ENCODE peak calls at places on chromosomes 11 and 22, in nine cellular contexts. One of them, this sample, is unnamed.

GRCh38 chr11:120063686-120064340 is 74.1 kb downstream of the TRIM29 start:
- DNase-seq in GM12891: no peak
- DNase-seq in GM23248: no peak
- DNase-seq in nephron progenitor cell: no peak
- DNase-seq in astrocyte of the cerebellum: no peak
- DNase-seq in Calu3: no peak
- DNase-seq in HTR-8/SVneo: no peak
- DNase-seq in OCI-M1: no peak
- DNase-seq in mesendoderm: no peak
- DNase-seq in this sample: no peak

GRCh38 chr11:20021771-20022362 is 138.4 kb downstream of the DBX1 start:
- DNase-seq in GM12891: no peak
- DNase-seq in GM23248: no peak
- DNase-seq in nephron progenitor cell: no peak
- DNase-seq in astrocyte of the cerebellum: no peak
- DNase-seq in Calu3: peak; percentile 41
- DNase-seq in HTR-8/SVneo: no peak
- DNase-seq in OCI-M1: no peak
- DNase-seq in mesendoderm: no peak
- DNase-seq in this sample: no peak

GRCh38 chr22:36180038-36180880 is 19.7 kb upstream of the APOL3 start:
- DNase-seq in GM12891: peak; percentile 71
- DNase-seq in GM23248: peak; percentile 81
- DNase-seq in nephron progenitor cell: peak; percentile 84
- DNase-seq in astrocyte of the cerebellum: peak; percentile 33
- DNase-seq in Calu3: peak; percentile 87
- DNase-seq in HTR-8/SVneo: peak; percentile 60
- DNase-seq in OCI-M1: peak; percentile 84
- DNase-seq in mesendoderm: peak; percentile 75
- DNase-seq in this sample: no peak

GRCh38 chr22:23315341-23315917 is 135.1 kb downstream of the BCR start:
- DNase-seq in GM12891: peak; percentile 46
- DNase-seq in GM23248: peak; percentile 64
- DNase-seq in nephron progenitor cell: peak; percentile 82
- DNase-seq in astrocyte of the cerebellum: peak; percentile 20
- DNase-seq in Calu3: peak; percentile 68
- DNase-seq in HTR-8/SVneo: no peak
- DNase-seq in OCI-M1: peak; percentile 93
- DNase-seq in mesendoderm: peak; percentile 58
- DNase-seq in this sample: no peak

GRCh38 chr11:112610996-112611795 is 350.0 kb upstream of the NCAM1 start:
- DNase-seq in GM12891: no peak
- DNase-seq in GM23248: peak; percentile 27
- DNase-seq in nephron progenitor cell: no peak
- DNase-seq in astrocyte of the cerebellum: no peak
- DNase-seq in Calu3: no peak
- DNase-seq in HTR-8/SVneo: no peak
- DNase-seq in OCI-M1: no peak
- DNase-seq in mesendoderm: no peak
- DNase-seq in this sample: no peak

GRCh38 chr11:78289547-78290292 is 101.0 kb downstream of the USP35 start:
- DNase-seq in GM12891: no peak
- DNase-seq in GM23248: no peak
- DNase-seq in nephron progenitor cell: no peak
- DNase-seq in astrocyte of the cerebellum: no peak
- DNase-seq in Calu3: no peak
- DNase-seq in HTR-8/SVneo: no peak
- DNase-seq in OCI-M1: peak; percentile 97
- DNase-seq in mesendoderm: no peak
- DNase-seq in this sample: no peak

GRCh38 chr11:131137046-131137445 is 220.8 kb upstream of the SNX19 start:
- DNase-seq in GM12891: no peak
- DNase-seq in GM23248: no peak
- DNase-seq in nephron progenitor cell: no peak
- DNase-seq in astrocyte of the cerebellum: no peak
- DNase-seq in Calu3: no peak
- DNase-seq in HTR-8/SVneo: no peak
- DNase-seq in OCI-M1: no peak
- DNase-seq in mesendoderm: no peak
- DNase-seq in this sample: no peak

GRCh38 chr11:100328626-100329340 is 358.3 kb upstream of the ARHGAP42 start:
- DNase-seq in GM12891: no peak
- DNase-seq in GM23248: no peak
- DNase-seq in nephron progenitor cell: no peak
- DNase-seq in astrocyte of the cerebellum: no peak
- DNase-seq in Calu3: no peak
- DNase-seq in HTR-8/SVneo: peak; percentile 22
- DNase-seq in OCI-M1: no peak
- DNase-seq in mesendoderm: peak; percentile 42
- DNase-seq in this sample: no peak

GRCh38 chr11:32987851-32988250 is 27.8 kb upstream of the DEPDC7 start:
- DNase-seq in GM12891: no peak
- DNase-seq in GM23248: no peak
- DNase-seq in nephron progenitor cell: no peak
- DNase-seq in astrocyte of the cerebellum: no peak
- DNase-seq in Calu3: no peak
- DNase-seq in HTR-8/SVneo: no peak
- DNase-seq in OCI-M1: no peak
- DNase-seq in mesendoderm: peak; percentile 31
- DNase-seq in this sample: no peak

GRCh38 chr11:15665368-15665871 is 550.7 kb downstream of the INSC start:
- DNase-seq in GM12891: no peak
- DNase-seq in GM23248: no peak
- DNase-seq in nephron progenitor cell: no peak
- DNase-seq in astrocyte of the cerebellum: no peak
- DNase-seq in Calu3: no peak
- DNase-seq in HTR-8/SVneo: no peak
- DNase-seq in OCI-M1: no peak
- DNase-seq in mesendoderm: no peak
- DNase-seq in this sample: no peak

GRCh38 chr11:27427183-27427980 is 45.2 kb downstream of the LGR4 start:
- DNase-seq in GM12891: no peak
- DNase-seq in GM23248: peak; percentile 70
- DNase-seq in nephron progenitor cell: no peak
- DNase-seq in astrocyte of the cerebellum: no peak
- DNase-seq in Calu3: no peak
- DNase-seq in HTR-8/SVneo: peak; percentile 19
- DNase-seq in OCI-M1: no peak
- DNase-seq in mesendoderm: peak; percentile 73
- DNase-seq in this sample: peak; percentile 33

GRCh38 chr11:83493034-83493433 is 206.9 kb upstream of the CCDC90B start:
- DNase-seq in GM12891: no peak
- DNase-seq in GM23248: no peak
- DNase-seq in nephron progenitor cell: no peak
- DNase-seq in astrocyte of the cerebellum: no peak
- DNase-seq in Calu3: no peak
- DNase-seq in HTR-8/SVneo: no peak
- DNase-seq in OCI-M1: no peak
- DNase-seq in mesendoderm: no peak
- DNase-seq in this sample: no peak

GRCh38 chr11:127873478-127873877 is 713.9 kb downstream of the ETS1 start:
- DNase-seq in GM12891: no peak
- DNase-seq in GM23248: no peak
- DNase-seq in nephron progenitor cell: no peak
- DNase-seq in astrocyte of the cerebellum: no peak
- DNase-seq in Calu3: no peak
- DNase-seq in HTR-8/SVneo: no peak
- DNase-seq in OCI-M1: no peak
- DNase-seq in mesendoderm: no peak
- DNase-seq in this sample: no peak

GRCh38 chr11:65590240-65590738 is 5.3 kb downstream of the KCNK7 start:
- DNase-seq in GM12891: no peak
- DNase-seq in GM23248: no peak
- DNase-seq in nephron progenitor cell: no peak
- DNase-seq in astrocyte of the cerebellum: no peak
- DNase-seq in Calu3: no peak
- DNase-seq in HTR-8/SVneo: no peak
- DNase-seq in OCI-M1: no peak
- DNase-seq in mesendoderm: no peak
- DNase-seq in this sample: no peak

GRCh38 chr22:43090130-43090789 is 1.1 kb upstream of the TTLL1 start:
- DNase-seq in GM12891: peak; percentile 61
- DNase-seq in GM23248: peak; percentile 95
- DNase-seq in nephron progenitor cell: no peak
- DNase-seq in astrocyte of the cerebellum: peak; percentile 73
- DNase-seq in Calu3: peak; percentile 60
- DNase-seq in HTR-8/SVneo: peak; percentile 75
- DNase-seq in OCI-M1: peak; percentile 95
- DNase-seq in mesendoderm: peak; percentile 52
- DNase-seq in this sample: peak; percentile 50

GRCh38 chr11:115941481-115941993 is 437.3 kb upstream of the CADM1 start:
- DNase-seq in GM12891: no peak
- DNase-seq in GM23248: no peak
- DNase-seq in nephron progenitor cell: no peak
- DNase-seq in astrocyte of the cerebellum: peak; percentile 97
- DNase-seq in Calu3: peak; percentile 55
- DNase-seq in HTR-8/SVneo: peak; percentile 79
- DNase-seq in OCI-M1: peak; percentile 79
- DNase-seq in mesendoderm: no peak
- DNase-seq in this sample: peak; percentile 10

GRCh38 chr11:95299078-95299611 is 68.1 kb upstream of the SESN3 start:
- DNase-seq in GM12891: no peak
- DNase-seq in GM23248: peak; percentile 20
- DNase-seq in nephron progenitor cell: peak; percentile 10
- DNase-seq in astrocyte of the cerebellum: peak; percentile 54
- DNase-seq in Calu3: no peak
- DNase-seq in HTR-8/SVneo: no peak
- DNase-seq in OCI-M1: no peak
- DNase-seq in mesendoderm: no peak
- DNase-seq in this sample: no peak

GRCh38 chr11:35337136-35337918 is 82.0 kb downstream of the SLC1A2 start:
- DNase-seq in GM12891: no peak
- DNase-seq in GM23248: peak; percentile 99
- DNase-seq in nephron progenitor cell: no peak
- DNase-seq in astrocyte of the cerebellum: peak; percentile 91
- DNase-seq in Calu3: peak; percentile 50
- DNase-seq in HTR-8/SVneo: peak; percentile 59
- DNase-seq in OCI-M1: no peak
- DNase-seq in mesendoderm: peak; percentile 60
- DNase-seq in this sample: peak; percentile 89

GRCh38 chr22:30266445-30267381 is at the start of gene OSM:
- DNase-seq in GM12891: no peak
- DNase-seq in GM23248: no peak
- DNase-seq in nephron progenitor cell: no peak
- DNase-seq in astrocyte of the cerebellum: no peak
- DNase-seq in Calu3: no peak
- DNase-seq in HTR-8/SVneo: no peak
- DNase-seq in OCI-M1: peak; percentile 83
- DNase-seq in mesendoderm: no peak
- DNase-seq in this sample: no peak

GRCh38 chr22:44622147-44622427 is 79.9 kb upstream of the PRR5 start:
- DNase-seq in GM12891: no peak
- DNase-seq in GM23248: no peak
- DNase-seq in nephron progenitor cell: no peak
- DNase-seq in astrocyte of the cerebellum: no peak
- DNase-seq in Calu3: peak; percentile 28
- DNase-seq in HTR-8/SVneo: no peak
- DNase-seq in OCI-M1: no peak
- DNase-seq in mesendoderm: peak; percentile 69
- DNase-seq in this sample: no peak

GRCh38 chr22:28992565-28993326 is 68.9 kb downstream of the C22orf31 start:
- DNase-seq in GM12891: no peak
- DNase-seq in GM23248: no peak
- DNase-seq in nephron progenitor cell: no peak
- DNase-seq in astrocyte of the cerebellum: no peak
- DNase-seq in Calu3: no peak
- DNase-seq in HTR-8/SVneo: no peak
- DNase-seq in OCI-M1: no peak
- DNase-seq in mesendoderm: no peak
- DNase-seq in this sample: no peak

GRCh38 chr11:120441592-120441991 is 70.0 kb upstream of the GRIK4 start:
- DNase-seq in GM12891: no peak
- DNase-seq in GM23248: no peak
- DNase-seq in nephron progenitor cell: no peak
- DNase-seq in astrocyte of the cerebellum: no peak
- DNase-seq in Calu3: no peak
- DNase-seq in HTR-8/SVneo: no peak
- DNase-seq in OCI-M1: no peak
- DNase-seq in mesendoderm: no peak
- DNase-seq in this sample: no peak

GRCh38 chr11:18384157-18384641 is 10.2 kb upstream of the LDHA start:
- DNase-seq in GM12891: no peak
- DNase-seq in GM23248: peak; percentile 91
- DNase-seq in nephron progenitor cell: peak; percentile 16
- DNase-seq in astrocyte of the cerebellum: peak; percentile 86
- DNase-seq in Calu3: peak; percentile 66
- DNase-seq in HTR-8/SVneo: peak; percentile 71
- DNase-seq in OCI-M1: peak; percentile 52
- DNase-seq in mesendoderm: peak; percentile 63
- DNase-seq in this sample: peak; percentile 65

GRCh38 chr11:86625544-86625943 is 46.9 kb downstream of the ME3 start:
- DNase-seq in GM12891: no peak
- DNase-seq in GM23248: peak; percentile 59
- DNase-seq in nephron progenitor cell: no peak
- DNase-seq in astrocyte of the cerebellum: no peak
- DNase-seq in Calu3: no peak
- DNase-seq in HTR-8/SVneo: no peak
- DNase-seq in OCI-M1: no peak
- DNase-seq in mesendoderm: no peak
- DNase-seq in this sample: no peak

GRCh38 chr11:130622126-130622525 is 173.7 kb downstream of the ADAMTS15 start:
- DNase-seq in GM12891: no peak
- DNase-seq in GM23248: no peak
- DNase-seq in nephron progenitor cell: no peak
- DNase-seq in astrocyte of the cerebellum: no peak
- DNase-seq in Calu3: no peak
- DNase-seq in HTR-8/SVneo: no peak
- DNase-seq in OCI-M1: no peak
- DNase-seq in mesendoderm: no peak
- DNase-seq in this sample: no peak

GRCh38 chr11:99422581-99423434 is 402.1 kb downstream of the CNTN5 start:
- DNase-seq in GM12891: no peak
- DNase-seq in GM23248: no peak
- DNase-seq in nephron progenitor cell: no peak
- DNase-seq in astrocyte of the cerebellum: no peak
- DNase-seq in Calu3: no peak
- DNase-seq in HTR-8/SVneo: no peak
- DNase-seq in OCI-M1: peak; percentile 49
- DNase-seq in mesendoderm: peak; percentile 69
- DNase-seq in this sample: no peak

GRCh38 chr11:44467413-44467812 is 98.0 kb upstream of the CD82 start:
- DNase-seq in GM12891: no peak
- DNase-seq in GM23248: no peak
- DNase-seq in nephron progenitor cell: no peak
- DNase-seq in astrocyte of the cerebellum: no peak
- DNase-seq in Calu3: no peak
- DNase-seq in HTR-8/SVneo: no peak
- DNase-seq in OCI-M1: no peak
- DNase-seq in mesendoderm: peak; percentile 64
- DNase-seq in this sample: no peak

GRCh38 chr11:4991066-4991465 is 3.6 kb upstream of the OR51L1 start:
- DNase-seq in GM12891: no peak
- DNase-seq in GM23248: peak; percentile 7
- DNase-seq in nephron progenitor cell: no peak
- DNase-seq in astrocyte of the cerebellum: no peak
- DNase-seq in Calu3: no peak
- DNase-seq in HTR-8/SVneo: no peak
- DNase-seq in OCI-M1: peak; percentile 86
- DNase-seq in mesendoderm: peak; percentile 32
- DNase-seq in this sample: no peak

GRCh38 chr22:48098243-48098935 is 1335.9 kb downstream of the TBC1D22A start:
- DNase-seq in GM12891: peak; percentile 63
- DNase-seq in GM23248: no peak
- DNase-seq in nephron progenitor cell: no peak
- DNase-seq in astrocyte of the cerebellum: no peak
- DNase-seq in Calu3: no peak
- DNase-seq in HTR-8/SVneo: no peak
- DNase-seq in OCI-M1: no peak
- DNase-seq in mesendoderm: no peak
- DNase-seq in this sample: no peak

GRCh38 chr22:45205624-45205925 is 35.1 kb downstream of the KIAA0930 start:
- DNase-seq in GM12891: no peak
- DNase-seq in GM23248: no peak
- DNase-seq in nephron progenitor cell: no peak
- DNase-seq in astrocyte of the cerebellum: no peak
- DNase-seq in Calu3: no peak
- DNase-seq in HTR-8/SVneo: no peak
- DNase-seq in OCI-M1: no peak
- DNase-seq in mesendoderm: no peak
- DNase-seq in this sample: no peak

GRCh38 chr11:2444301-2445106 is at the start of the genes KCNQ1 and TRPM5:
- DNase-seq in GM12891: no peak
- DNase-seq in GM23248: no peak
- DNase-seq in nephron progenitor cell: peak; percentile 77
- DNase-seq in astrocyte of the cerebellum: no peak
- DNase-seq in Calu3: peak; percentile 89
- DNase-seq in HTR-8/SVneo: peak; percentile 84
- DNase-seq in OCI-M1: peak; percentile 71
- DNase-seq in mesendoderm: peak; percentile 37
- DNase-seq in this sample: no peak